ENCODE peak calls at places on chromosomes 12 and 14, in ten cellular contexts. J is stimulated activated naive B cell treated with anti-CD40 and anti-IgM and Interleukin-4, amounts not matched to agents 10 μg/mL and 1 μg/mL and 100 μg/mL, for 72 hours; H is Caco-2; P is activated CD8-positive, alpha-beta memory T cell treated with anti-CD3 and anti-CD28 coated beads, Interleukin-2, amount 10 ng/mL, durations not matched to agents 7 days and 5 days; M is stimulated activated CD4-positive, alpha-beta T cell treated with anti-CD3 and anti-CD28 coated beads, Interleukin-12 subunit alpha, Interleukin-12 subunit beta, amount 100 ng/mL, for 4 hours; V is neural crest cell; S is SW480; I is NCI-H748 treated with DMSO at 0.1 percent for 48 hours; Y is SW 1271; D is astrocyte of the spinal cord. L is an unnamed sample.

GRCh38 chr12:77746108-77746507 is 84.6 kb upstream of the NAV3 start:
- DNase-seq in J (no peak), H (no peak), P (no peak), M (no peak), V (no peak), S (peak; percentile 75), I (peak; percentile 98), Y (no peak), D (peak; percentile 43), L (peak; percentile 26)

GRCh38 chr12:50185975-50186663 is 18.9 kb upstream of the CERS5 start:
- DNase-seq in J (no peak), H (no peak), P (no peak), M (no peak), V (no peak), S (no peak), I (no peak), Y (no peak), D (peak; percentile 72), L (no peak)

GRCh38 chr12:52975204-52975603 is 26.3 kb downstream of the KRT18 start:
- DNase-seq in J (no peak), H (peak; percentile 71), P (no peak), M (no peak), V (no peak), S (no peak), I (no peak), Y (no peak), D (no peak), L (no peak)

GRCh38 chr14:50225067-50225973 is 6.1 kb downstream of the SOS2 start:
- DNase-seq in J (no peak), H (no peak), P (no peak), M (no peak), V (no peak), S (no peak), I (no peak), Y (no peak), D (peak; percentile 85), L (peak; percentile 94)

GRCh38 chr14:32430326-32430725 is 101.2 kb downstream of the AKAP6 start:
- DNase-seq in J (no peak), H (no peak), P (no peak), M (no peak), V (no peak), S (no peak), I (no peak), Y (no peak), D (peak; percentile 90), L (peak; percentile 15)

GRCh38 chr14:60101801-60102200 is 10.1 kb downstream of the PCNX4 start:
- DNase-seq in J (no peak), H (no peak), P (no peak), M (no peak), V (no peak), S (no peak), I (no peak), Y (no peak), D (no peak), L (peak; percentile 42)

GRCh38 chr12:83016226-83016835 is 329.6 kb downstream of the TMTC2 start:
- DNase-seq in J (no peak), H (no peak), P (no peak), M (no peak), V (no peak), S (no peak), I (no peak), Y (no peak), D (peak; percentile 90), L (peak; percentile 93)

GRCh38 chr12:70645494-70646317 is 8.5 kb upstream of the PTPRB start:
- DNase-seq in J (no peak), H (peak; percentile 48), P (no peak), M (no peak), V (no peak), S (peak; percentile 76), I (no peak), Y (peak; percentile 83), D (peak; percentile 89), L (peak; percentile 81)

GRCh38 chr12:7832059-7832696 is 40.5 kb downstream of the SLC2A14 start:
- DNase-seq in J (no peak), H (peak; percentile 80), P (peak; percentile 51), M (no peak), V (peak; percentile 12), S (peak; percentile 89), I (peak; percentile 2), Y (no peak), D (peak; percentile 50), L (peak; percentile 72)

GRCh38 chr12:108597559-108598471 is at the start of gene TMEM119:
- DNase-seq in J (no peak), H (no peak), P (no peak), M (no peak), V (no peak), S (no peak), I (no peak), Y (no peak), D (no peak), L (peak; percentile 85)